ENCODE peak calls at places on chromosomes 12 and 14, in ten cellular contexts. W is left cardiac atrium; I is HCEC 1CT; S is NCI-H69; L is stimulated activated CD4-positive, alpha-beta T cell treated with anti-CD3 and anti-CD28 coated beads, Interleukin-1b, Interleukin-23, amount 100 ng/mL, for 24 hours; T is Right ventricle myocardium superior; C is osteocyte; O is cardiac septum; H is HuH-7.5; P is CD4-positive, CD25-positive, alpha-beta regulatory T cell. R is an unnamed sample.

GRCh38 chr12:42985506-42985905 is 396.0 kb upstream of the PRICKLE1 start:
- DNase-seq in I (no peak), C (no peak), P (no peak), T (no peak), L (no peak), W (no peak), S (peak; percentile 75), H (no peak), O (no peak), R (no peak)

GRCh38 chr12:127257366-127257935 is 1009.5 kb upstream of the TMEM132C start:
- DNase-seq in I (peak; percentile 93), H (no peak), O (no peak), W (no peak), L (no peak), C (no peak), T (no peak), P (no peak), S (no peak), R (no peak)

GRCh38 chr12:84397279-84397678 is 515.3 kb downstream of the SLC6A15 start:
- DNase-seq in I (no peak), S (peak; percentile 38), O (no peak), P (no peak), L (no peak), C (no peak), H (no peak), W (no peak), T (no peak), R (no peak)

GRCh38 chr12:119262388-119262787 is 72.1 kb upstream of the CCDC60 start:
- DNase-seq in H (no peak), P (no peak), O (no peak), S (no peak), I (no peak), C (no peak), W (no peak), T (no peak), L (no peak), R (no peak)

GRCh38 chr12:77995436-77996167 is 164.9 kb downstream of the NAV3 start:
- DNase-seq in I (peak; percentile 88), T (no peak), W (no peak), P (no peak), S (no peak), O (no peak), C (no peak), L (no peak), H (no peak), R (no peak)

GRCh38 chr12:28601659-28602058 is 411.4 kb downstream of the CCDC91 start:
- DNase-seq in I (no peak), W (no peak), L (no peak), T (no peak), C (no peak), S (no peak), O (no peak), P (no peak), H (no peak), R (no peak)

GRCh38 chr12:125890983-125891382 is 825.7 kb downstream of the AACS start:
- DNase-seq in I (no peak), C (no peak), L (no peak), O (no peak), T (no peak), W (no peak), H (no peak), S (no peak), P (no peak), R (no peak)

GRCh38 chr12:124852911-124853441 is 10.7 kb downstream of the SCARB1 start:
- DNase-seq in W (no peak), O (no peak), T (no peak), H (no peak), P (no peak), I (no peak), C (no peak), S (no peak), L (no peak), R (no peak)

GRCh38 chr14:49880267-49881064 is 12.4 kb upstream of the ARF6 start:
- DNase-seq in W (no peak), S (peak; percentile 92), T (no peak), P (no peak), H (no peak), I (peak; percentile 67), L (no peak), C (no peak), O (no peak), R (no peak)

GRCh38 chr14:96567289-96567899 is 65.2 kb downstream of the PAPOLA start:
- DNase-seq in H (no peak), P (no peak), O (no peak), L (no peak), S (peak; percentile 50), I (peak; percentile 57), W (no peak), T (no peak), C (no peak), R (no peak)

GRCh38 chr12:4080213-4080612 is 193.3 kb upstream of the CCND2 start:
- DNase-seq in C (no peak), L (no peak), I (no peak), W (no peak), S (no peak), T (no peak), H (no peak), O (no peak), P (no peak), R (no peak)

GRCh38 chr12:18468521-18469075 is 207.3 kb downstream of the PIK3C2G start:
- DNase-seq in H (no peak), W (no peak), C (no peak), O (no peak), L (no peak), I (peak; percentile 82), S (no peak), T (no peak), P (no peak), R (no peak)

GRCh38 chr12:23862746-23863145 is 86.7 kb downstream of the SOX5 start:
- DNase-seq in L (no peak), T (no peak), W (no peak), S (no peak), P (no peak), C (no peak), I (no peak), O (no peak), H (no peak), R (no peak)

GRCh38 chr12:57893460-57894353 is 47.2 kb upstream of the CTDSP2 start:
- DNase-seq in O (peak; percentile 93), S (no peak), I (peak; percentile 87), H (peak; percentile 38), C (peak; percentile 93), T (peak; percentile 94), W (peak; percentile 91), L (no peak), P (no peak), R (no peak)

GRCh38 chr12:13606290-13606689 is 375.1 kb downstream of the GRIN2B start:
- DNase-seq in O (no peak), P (no peak), C (no peak), H (no peak), L (no peak), S (peak; percentile 80), T (no peak), W (no peak), I (no peak), R (no peak)

GRCh38 chr14:63224196-63224595 is 20.0 kb downstream of the RHOJ start:
- DNase-seq in I (no peak), H (no peak), C (no peak), P (no peak), O (no peak), W (no peak), L (no peak), S (peak; percentile 96), T (no peak), R (no peak)

GRCh38 chr14:53542692-53543091 is 389.6 kb upstream of the DDHD1 start:
- DNase-seq in T (no peak), C (no peak), I (no peak), W (no peak), O (no peak), S (peak; percentile 69), H (peak; percentile 6), L (no peak), P (no peak), R (no peak)

GRCh38 chr12:47249719-47250506 is 170.2 kb upstream of the AMIGO2 start:
- DNase-seq in I (no peak), S (no peak), L (no peak), H (no peak), W (peak; percentile 52), O (no peak), P (no peak), C (no peak), T (no peak), R (no peak)